ENCODE peak calls at places on chromosomes 1 and 21, in eight cellular contexts. One of them, this sample, is unnamed.

GRCh38 chr1:89640440-89640839 is 7.5 kb downstream of the LRRC8C start:
- DNase-seq in NCI-H2081: no peak
- DNase-seq in neuronal stem cell: no peak
- DNase-seq in T47D: no peak
- DNase-seq in ELR: no peak
- DNase-seq in WTC11: no peak
- DNase-seq in activated T-helper 1 cell treated with anti-CD3 and anti-CD28 coated beads, Interleukin-12 subunit alpha, Interleukin-12 subunit beta, Interleukin-2, Interleukin-4 antibody, amounts not matched to agents 30 ng/mL and 10 ng/mL and 1 ng/mL, durations not matched to agents 14 hours and 24 hours and 36 hours: no peak
- DNase-seq in GM06990: no peak
- DNase-seq in this sample: no peak

GRCh38 chr21:44618504-44618903 is 6.6 kb downstream of the KRTAP10-8 start:
- DNase-seq in NCI-H2081: no peak
- DNase-seq in activated T-helper 1 cell treated with anti-CD3 and anti-CD28 coated beads, Interleukin-12 subunit alpha, Interleukin-12 subunit beta, Interleukin-2, Interleukin-4 antibody, amounts not matched to agents 30 ng/mL and 10 ng/mL and 1 ng/mL, durations not matched to agents 14 hours and 24 hours and 36 hours: no peak
- DNase-seq in WTC11: peak; percentile 40
- DNase-seq in T47D: peak; percentile 68
- DNase-seq in ELR: peak; percentile 4
- DNase-seq in neuronal stem cell: no peak
- DNase-seq in GM06990: no peak
- DNase-seq in this sample: no peak

GRCh38 chr1:54768093-54768492 is 3.8 kb upstream of the PARS2 start:
- DNase-seq in neuronal stem cell: no peak
- DNase-seq in T47D: peak; percentile 14
- DNase-seq in activated T-helper 1 cell treated with anti-CD3 and anti-CD28 coated beads, Interleukin-12 subunit alpha, Interleukin-12 subunit beta, Interleukin-2, Interleukin-4 antibody, amounts not matched to agents 30 ng/mL and 10 ng/mL and 1 ng/mL, durations not matched to agents 14 hours and 24 hours and 36 hours: no peak
- DNase-seq in GM06990: no peak
- DNase-seq in ELR: peak; percentile 23
- DNase-seq in NCI-H2081: no peak
- DNase-seq in WTC11: no peak
- DNase-seq in this sample: no peak

GRCh38 chr21:34589511-34590282 is 25.2 kb downstream of the RCAN1 start:
- DNase-seq in T47D: no peak
- DNase-seq in activated T-helper 1 cell treated with anti-CD3 and anti-CD28 coated beads, Interleukin-12 subunit alpha, Interleukin-12 subunit beta, Interleukin-2, Interleukin-4 antibody, amounts not matched to agents 30 ng/mL and 10 ng/mL and 1 ng/mL, durations not matched to agents 14 hours and 24 hours and 36 hours: no peak
- DNase-seq in ELR: no peak
- DNase-seq in neuronal stem cell: no peak
- DNase-seq in GM06990: no peak
- DNase-seq in WTC11: no peak
- DNase-seq in NCI-H2081: peak; percentile 42
- DNase-seq in this sample: no peak

GRCh38 chr1:43691871-43692815 is 15.2 kb upstream of the ST3GAL3 start:
- DNase-seq in T47D: no peak
- DNase-seq in GM06990: no peak
- DNase-seq in ELR: no peak
- DNase-seq in neuronal stem cell: no peak
- DNase-seq in activated T-helper 1 cell treated with anti-CD3 and anti-CD28 coated beads, Interleukin-12 subunit alpha, Interleukin-12 subunit beta, Interleukin-2, Interleukin-4 antibody, amounts not matched to agents 30 ng/mL and 10 ng/mL and 1 ng/mL, durations not matched to agents 14 hours and 24 hours and 36 hours: no peak
- DNase-seq in NCI-H2081: no peak
- DNase-seq in WTC11: no peak
- DNase-seq in this sample: no peak

GRCh38 chr1:212934050-212934449 is 16.3 kb upstream of the VASH2 start:
- DNase-seq in T47D: peak; percentile 34
- DNase-seq in neuronal stem cell: no peak
- DNase-seq in NCI-H2081: no peak
- DNase-seq in WTC11: no peak
- DNase-seq in activated T-helper 1 cell treated with anti-CD3 and anti-CD28 coated beads, Interleukin-12 subunit alpha, Interleukin-12 subunit beta, Interleukin-2, Interleukin-4 antibody, amounts not matched to agents 30 ng/mL and 10 ng/mL and 1 ng/mL, durations not matched to agents 14 hours and 24 hours and 36 hours: no peak
- DNase-seq in ELR: no peak
- DNase-seq in GM06990: no peak
- DNase-seq in this sample: no peak

GRCh38 chr1:10280442-10281350 is 70.3 kb downstream of the KIF1B start:
- DNase-seq in WTC11: no peak
- DNase-seq in activated T-helper 1 cell treated with anti-CD3 and anti-CD28 coated beads, Interleukin-12 subunit alpha, Interleukin-12 subunit beta, Interleukin-2, Interleukin-4 antibody, amounts not matched to agents 30 ng/mL and 10 ng/mL and 1 ng/mL, durations not matched to agents 14 hours and 24 hours and 36 hours: no peak
- DNase-seq in GM06990: peak; percentile 10
- DNase-seq in NCI-H2081: no peak
- DNase-seq in T47D: no peak
- DNase-seq in neuronal stem cell: no peak
- DNase-seq in ELR: peak; percentile 34
- DNase-seq in this sample: no peak

GRCh38 chr1:235558783-235559182 is 54.5 kb upstream of the B3GALNT2 start:
- DNase-seq in NCI-H2081: no peak
- DNase-seq in activated T-helper 1 cell treated with anti-CD3 and anti-CD28 coated beads, Interleukin-12 subunit alpha, Interleukin-12 subunit beta, Interleukin-2, Interleukin-4 antibody, amounts not matched to agents 30 ng/mL and 10 ng/mL and 1 ng/mL, durations not matched to agents 14 hours and 24 hours and 36 hours: no peak
- DNase-seq in neuronal stem cell: no peak
- DNase-seq in ELR: no peak
- DNase-seq in T47D: no peak
- DNase-seq in GM06990: no peak
- DNase-seq in WTC11: no peak
- DNase-seq in this sample: no peak

GRCh38 chr21:33937146-33937545 is 21.5 kb upstream of the ATP5PO start:
- DNase-seq in neuronal stem cell: no peak
- DNase-seq in GM06990: no peak
- DNase-seq in NCI-H2081: no peak
- DNase-seq in activated T-helper 1 cell treated with anti-CD3 and anti-CD28 coated beads, Interleukin-12 subunit alpha, Interleukin-12 subunit beta, Interleukin-2, Interleukin-4 antibody, amounts not matched to agents 30 ng/mL and 10 ng/mL and 1 ng/mL, durations not matched to agents 14 hours and 24 hours and 36 hours: no peak
- DNase-seq in ELR: no peak
- DNase-seq in T47D: no peak
- DNase-seq in WTC11: no peak
- DNase-seq in this sample: no peak

GRCh38 chr1:55646181-55646580 is 431.0 kb upstream of the USP24 start:
- DNase-seq in NCI-H2081: no peak
- DNase-seq in ELR: no peak
- DNase-seq in neuronal stem cell: no peak
- DNase-seq in activated T-helper 1 cell treated with anti-CD3 and anti-CD28 coated beads, Interleukin-12 subunit alpha, Interleukin-12 subunit beta, Interleukin-2, Interleukin-4 antibody, amounts not matched to agents 30 ng/mL and 10 ng/mL and 1 ng/mL, durations not matched to agents 14 hours and 24 hours and 36 hours: no peak
- DNase-seq in GM06990: no peak
- DNase-seq in WTC11: no peak
- DNase-seq in T47D: no peak
- DNase-seq in this sample: no peak

GRCh38 chr1:184504695-184505338 is 118.0 kb downstream of the C1orf21 start:
- DNase-seq in ELR: no peak
- DNase-seq in T47D: no peak
- DNase-seq in NCI-H2081: peak; percentile 97
- DNase-seq in activated T-helper 1 cell treated with anti-CD3 and anti-CD28 coated beads, Interleukin-12 subunit alpha, Interleukin-12 subunit beta, Interleukin-2, Interleukin-4 antibody, amounts not matched to agents 30 ng/mL and 10 ng/mL and 1 ng/mL, durations not matched to agents 14 hours and 24 hours and 36 hours: no peak
- DNase-seq in neuronal stem cell: no peak
- DNase-seq in GM06990: no peak
- DNase-seq in WTC11: no peak
- DNase-seq in this sample: no peak

GRCh38 chr1:169906938-169907337 is 13.2 kb upstream of the SCYL3 start:
- DNase-seq in activated T-helper 1 cell treated with anti-CD3 and anti-CD28 coated beads, Interleukin-12 subunit alpha, Interleukin-12 subunit beta, Interleukin-2, Interleukin-4 antibody, amounts not matched to agents 30 ng/mL and 10 ng/mL and 1 ng/mL, durations not matched to agents 14 hours and 24 hours and 36 hours: no peak
- DNase-seq in WTC11: no peak
- DNase-seq in GM06990: no peak
- DNase-seq in neuronal stem cell: no peak
- DNase-seq in T47D: no peak
- DNase-seq in NCI-H2081: no peak
- DNase-seq in ELR: no peak
- DNase-seq in this sample: no peak

GRCh38 chr1:47738560-47739182 is 258.5 kb downstream of the TRABD2B start:
- DNase-seq in activated T-helper 1 cell treated with anti-CD3 and anti-CD28 coated beads, Interleukin-12 subunit alpha, Interleukin-12 subunit beta, Interleukin-2, Interleukin-4 antibody, amounts not matched to agents 30 ng/mL and 10 ng/mL and 1 ng/mL, durations not matched to agents 14 hours and 24 hours and 36 hours: no peak
- DNase-seq in T47D: peak; percentile 69
- DNase-seq in NCI-H2081: no peak
- DNase-seq in GM06990: no peak
- DNase-seq in WTC11: peak; percentile 79
- DNase-seq in neuronal stem cell: peak; percentile 78
- DNase-seq in ELR: peak; percentile 50
- DNase-seq in this sample: no peak

GRCh38 chr1:25933479-25934365 is 27.5 kb upstream of the STMN1 start:
- DNase-seq in WTC11: no peak
- DNase-seq in T47D: no peak
- DNase-seq in NCI-H2081: no peak
- DNase-seq in GM06990: no peak
- DNase-seq in activated T-helper 1 cell treated with anti-CD3 and anti-CD28 coated beads, Interleukin-12 subunit alpha, Interleukin-12 subunit beta, Interleukin-2, Interleukin-4 antibody, amounts not matched to agents 30 ng/mL and 10 ng/mL and 1 ng/mL, durations not matched to agents 14 hours and 24 hours and 36 hours: no peak
- DNase-seq in neuronal stem cell: no peak
- DNase-seq in ELR: no peak
- DNase-seq in this sample: no peak

GRCh38 chr1:103266036-103266435 is 157.7 kb upstream of the COL11A1 start:
- DNase-seq in NCI-H2081: no peak
- DNase-seq in WTC11: no peak
- DNase-seq in GM06990: no peak
- DNase-seq in activated T-helper 1 cell treated with anti-CD3 and anti-CD28 coated beads, Interleukin-12 subunit alpha, Interleukin-12 subunit beta, Interleukin-2, Interleukin-4 antibody, amounts not matched to agents 30 ng/mL and 10 ng/mL and 1 ng/mL, durations not matched to agents 14 hours and 24 hours and 36 hours: no peak
- DNase-seq in ELR: peak; percentile 10
- DNase-seq in T47D: no peak
- DNase-seq in neuronal stem cell: no peak
- DNase-seq in this sample: no peak

GRCh38 chr1:204837440-204838084 is 33.1 kb upstream of the NFASC start:
- DNase-seq in T47D: peak; percentile 88
- DNase-seq in NCI-H2081: no peak
- DNase-seq in neuronal stem cell: peak; percentile 79
- DNase-seq in ELR: peak; percentile 51
- DNase-seq in GM06990: no peak
- DNase-seq in activated T-helper 1 cell treated with anti-CD3 and anti-CD28 coated beads, Interleukin-12 subunit alpha, Interleukin-12 subunit beta, Interleukin-2, Interleukin-4 antibody, amounts not matched to agents 30 ng/mL and 10 ng/mL and 1 ng/mL, durations not matched to agents 14 hours and 24 hours and 36 hours: no peak
- DNase-seq in WTC11: peak; percentile 86
- DNase-seq in this sample: peak; percentile 59

GRCh38 chr1:176220100-176220689 is 13.1 kb upstream of the COP1 start:
- DNase-seq in WTC11: no peak
- DNase-seq in T47D: no peak
- DNase-seq in ELR: peak; percentile 7
- DNase-seq in neuronal stem cell: no peak
- DNase-seq in NCI-H2081: no peak
- DNase-seq in GM06990: no peak
- DNase-seq in activated T-helper 1 cell treated with anti-CD3 and anti-CD28 coated beads, Interleukin-12 subunit alpha, Interleukin-12 subunit beta, Interleukin-2, Interleukin-4 antibody, amounts not matched to agents 30 ng/mL and 10 ng/mL and 1 ng/mL, durations not matched to agents 14 hours and 24 hours and 36 hours: no peak
- DNase-seq in this sample: no peak

GRCh38 chr1:225918280-225918679 is 5.8 kb downstream of the PYCR2 start:
- DNase-seq in neuronal stem cell: no peak
- DNase-seq in activated T-helper 1 cell treated with anti-CD3 and anti-CD28 coated beads, Interleukin-12 subunit alpha, Interleukin-12 subunit beta, Interleukin-2, Interleukin-4 antibody, amounts not matched to agents 30 ng/mL and 10 ng/mL and 1 ng/mL, durations not matched to agents 14 hours and 24 hours and 36 hours: no peak
- DNase-seq in GM06990: no peak
- DNase-seq in T47D: no peak
- DNase-seq in WTC11: no peak
- DNase-seq in NCI-H2081: no peak
- DNase-seq in ELR: no peak
- DNase-seq in this sample: no peak

GRCh38 chr1:208864366-208864965 is 620.3 kb upstream of the PLXNA2 start:
- DNase-seq in GM06990: no peak
- DNase-seq in WTC11: no peak
- DNase-seq in ELR: peak; percentile 71
- DNase-seq in neuronal stem cell: no peak
- DNase-seq in T47D: no peak
- DNase-seq in NCI-H2081: no peak
- DNase-seq in activated T-helper 1 cell treated with anti-CD3 and anti-CD28 coated beads, Interleukin-12 subunit alpha, Interleukin-12 subunit beta, Interleukin-2, Interleukin-4 antibody, amounts not matched to agents 30 ng/mL and 10 ng/mL and 1 ng/mL, durations not matched to agents 14 hours and 24 hours and 36 hours: no peak
- DNase-seq in this sample: no peak

GRCh38 chr1:51274676-51275075 is 38.6 kb downstream of the RNF11 start:
- DNase-seq in NCI-H2081: no peak
- DNase-seq in neuronal stem cell: no peak
- DNase-seq in activated T-helper 1 cell treated with anti-CD3 and anti-CD28 coated beads, Interleukin-12 subunit alpha, Interleukin-12 subunit beta, Interleukin-2, Interleukin-4 antibody, amounts not matched to agents 30 ng/mL and 10 ng/mL and 1 ng/mL, durations not matched to agents 14 hours and 24 hours and 36 hours: no peak
- DNase-seq in ELR: no peak
- DNase-seq in WTC11: no peak
- DNase-seq in T47D: no peak
- DNase-seq in GM06990: no peak
- DNase-seq in this sample: no peak

GRCh38 chr1:30878559-30878958 is 30.0 kb downstream of the SDC3 start:
- DNase-seq in GM06990: no peak
- DNase-seq in neuronal stem cell: no peak
- DNase-seq in activated T-helper 1 cell treated with anti-CD3 and anti-CD28 coated beads, Interleukin-12 subunit alpha, Interleukin-12 subunit beta, Interleukin-2, Interleukin-4 antibody, amounts not matched to agents 30 ng/mL and 10 ng/mL and 1 ng/mL, durations not matched to agents 14 hours and 24 hours and 36 hours: no peak
- DNase-seq in NCI-H2081: no peak
- DNase-seq in ELR: no peak
- DNase-seq in WTC11: no peak
- DNase-seq in T47D: no peak
- DNase-seq in this sample: no peak

GRCh38 chr1:80293818-80294217 is 1287.3 kb upstream of the ADGRL4 start:
- DNase-seq in activated T-helper 1 cell treated with anti-CD3 and anti-CD28 coated beads, Interleukin-12 subunit alpha, Interleukin-12 subunit beta, Interleukin-2, Interleukin-4 antibody, amounts not matched to agents 30 ng/mL and 10 ng/mL and 1 ng/mL, durations not matched to agents 14 hours and 24 hours and 36 hours: no peak
- DNase-seq in neuronal stem cell: no peak
- DNase-seq in NCI-H2081: no peak
- DNase-seq in WTC11: no peak
- DNase-seq in GM06990: no peak
- DNase-seq in ELR: no peak
- DNase-seq in T47D: no peak
- DNase-seq in this sample: no peak

GRCh38 chr1:155847823-155848529 is 9.0 kb downstream of the GON4L start:
- DNase-seq in NCI-H2081: no peak
- DNase-seq in WTC11: no peak
- DNase-seq in GM06990: no peak
- DNase-seq in ELR: no peak
- DNase-seq in T47D: no peak
- DNase-seq in neuronal stem cell: no peak
- DNase-seq in activated T-helper 1 cell treated with anti-CD3 and anti-CD28 coated beads, Interleukin-12 subunit alpha, Interleukin-12 subunit beta, Interleukin-2, Interleukin-4 antibody, amounts not matched to agents 30 ng/mL and 10 ng/mL and 1 ng/mL, durations not matched to agents 14 hours and 24 hours and 36 hours: no peak
- DNase-seq in this sample: no peak

GRCh38 chr1:70966018-70966638 is 81.5 kb downstream of the PTGER3 start:
- DNase-seq in T47D: peak; percentile 40
- DNase-seq in ELR: peak; percentile 37
- DNase-seq in neuronal stem cell: no peak
- DNase-seq in WTC11: no peak
- DNase-seq in activated T-helper 1 cell treated with anti-CD3 and anti-CD28 coated beads, Interleukin-12 subunit alpha, Interleukin-12 subunit beta, Interleukin-2, Interleukin-4 antibody, amounts not matched to agents 30 ng/mL and 10 ng/mL and 1 ng/mL, durations not matched to agents 14 hours and 24 hours and 36 hours: no peak
- DNase-seq in NCI-H2081: no peak
- DNase-seq in GM06990: no peak
- DNase-seq in this sample: peak; percentile 27

GRCh38 chr1:205273551-205273982 is 45.8 kb downstream of the TMCC2 start:
- DNase-seq in ELR: peak; percentile 84
- DNase-seq in GM06990: peak; percentile 54
- DNase-seq in activated T-helper 1 cell treated with anti-CD3 and anti-CD28 coated beads, Interleukin-12 subunit alpha, Interleukin-12 subunit beta, Interleukin-2, Interleukin-4 antibody, amounts not matched to agents 30 ng/mL and 10 ng/mL and 1 ng/mL, durations not matched to agents 14 hours and 24 hours and 36 hours: peak; percentile 74
- DNase-seq in NCI-H2081: peak; percentile 89
- DNase-seq in neuronal stem cell: peak; percentile 81
- DNase-seq in WTC11: peak; percentile 95
- DNase-seq in T47D: peak; percentile 89
- DNase-seq in this sample: peak; percentile 78

GRCh38 chr21:46559291-46559983 is 45.4 kb downstream of the S100B start:
- DNase-seq in ELR: no peak
- DNase-seq in neuronal stem cell: no peak
- DNase-seq in activated T-helper 1 cell treated with anti-CD3 and anti-CD28 coated beads, Interleukin-12 subunit alpha, Interleukin-12 subunit beta, Interleukin-2, Interleukin-4 antibody, amounts not matched to agents 30 ng/mL and 10 ng/mL and 1 ng/mL, durations not matched to agents 14 hours and 24 hours and 36 hours: peak; percentile 47
- DNase-seq in NCI-H2081: no peak
- DNase-seq in WTC11: no peak
- DNase-seq in T47D: no peak
- DNase-seq in GM06990: no peak
- DNase-seq in this sample: no peak

GRCh38 chr1:56374026-56374974 is 205.1 kb downstream of the PLPP3 start:
- DNase-seq in activated T-helper 1 cell treated with anti-CD3 and anti-CD28 coated beads, Interleukin-12 subunit alpha, Interleukin-12 subunit beta, Interleukin-2, Interleukin-4 antibody, amounts not matched to agents 30 ng/mL and 10 ng/mL and 1 ng/mL, durations not matched to agents 14 hours and 24 hours and 36 hours: no peak
- DNase-seq in WTC11: no peak
- DNase-seq in T47D: no peak
- DNase-seq in GM06990: no peak
- DNase-seq in ELR: no peak
- DNase-seq in NCI-H2081: no peak
- DNase-seq in neuronal stem cell: no peak
- DNase-seq in this sample: no peak

GRCh38 chr1:40794915-40795715 is 11.5 kb downstream of the KCNQ4 start:
- DNase-seq in WTC11: no peak
- DNase-seq in activated T-helper 1 cell treated with anti-CD3 and anti-CD28 coated beads, Interleukin-12 subunit alpha, Interleukin-12 subunit beta, Interleukin-2, Interleukin-4 antibody, amounts not matched to agents 30 ng/mL and 10 ng/mL and 1 ng/mL, durations not matched to agents 14 hours and 24 hours and 36 hours: no peak
- DNase-seq in NCI-H2081: no peak
- DNase-seq in T47D: no peak
- DNase-seq in ELR: no peak
- DNase-seq in GM06990: no peak
- DNase-seq in neuronal stem cell: no peak
- DNase-seq in this sample: no peak

GRCh38 chr1:167342846-167343245 is 122.2 kb downstream of the POU2F1 start:
- DNase-seq in GM06990: no peak
- DNase-seq in activated T-helper 1 cell treated with anti-CD3 and anti-CD28 coated beads, Interleukin-12 subunit alpha, Interleukin-12 subunit beta, Interleukin-2, Interleukin-4 antibody, amounts not matched to agents 30 ng/mL and 10 ng/mL and 1 ng/mL, durations not matched to agents 14 hours and 24 hours and 36 hours: no peak
- DNase-seq in WTC11: no peak
- DNase-seq in neuronal stem cell: no peak
- DNase-seq in NCI-H2081: no peak
- DNase-seq in T47D: peak; percentile 66
- DNase-seq in ELR: peak; percentile 8
- DNase-seq in this sample: peak; percentile 47

This sample was measured in KBM-7.